ENCODE peak calls at places on chromosomes 3 and 15, in seven cellular contexts. Z is left ventricle myocardium inferior, P is cardiac muscle cell, I is tibial nerve, D is AG10803, X is coronary artery, O is A549. G is an unnamed sample.

GRCh38 chr15:50107157-50107556 is 11.9 kb downstream of the ATP8B4 start:
- DNase-seq in Z (no peak), P (no peak), I (no peak), D (no peak), X (no peak), O (no peak), G (no peak)

GRCh38 chr3:171878441-171879225 is 35.5 kb downstream of the TMEM212 start:
- DNase-seq in Z (no peak), P (no peak), I (no peak), D (peak), X (no peak), O (no peak), G (peak)

GRCh38 chr3:159829056-159829995 is 159.3 kb upstream of the IL12A start:
- DNase-seq in Z (peak), P (no peak), I (no peak), D (peak), X (no peak), O (peak), G (no peak)

GRCh38 chr15:38297623-38298388 is 45.2 kb downstream of the SPRED1 start:
- DNase-seq in Z (no peak), P (no peak), I (no peak), D (no peak), X (no peak), O (no peak), G (peak)

GRCh38 chr15:42102646-42103235 is 8.4 kb upstream of the PLA2G4D start:
- DNase-seq in Z (no peak), P (no peak), I (no peak), D (peak), X (no peak), O (no peak), G (peak)

GRCh38 chr15:38072507-38073277 is 138.3 kb downstream of the TMCO5A start:
- DNase-seq in Z (peak), P (peak), I (peak), D (peak), X (peak), O (peak), G (no peak)

GRCh38 chr3:31908391-31909097 is 72.5 kb downstream of the OSBPL10 start:
- DNase-seq in Z (no peak), P (no peak), I (no peak), D (no peak), X (no peak), O (peak), G (no peak)

GRCh38 chr15:41948499-41948898 is 23.9 kb downstream of the EHD4 start:
- DNase-seq in Z (no peak), P (no peak), I (no peak), D (peak), X (no peak), O (no peak), G (no peak)

GRCh38 chr15:37586976-37587375 is 347.5 kb upstream of the TMCO5A start:
- DNase-seq in Z (no peak), P (no peak), I (no peak), D (peak), X (no peak), O (no peak), G (no peak)

GRCh38 chr15:71334874-71335273 is 219.6 kb downstream of the THSD4 start:
- DNase-seq in Z (no peak), P (no peak), I (no peak), D (no peak), X (no peak), O (no peak), G (no peak)

GRCh38 chr15:45186771-45187577 is 792 bp downstream of the SHF start:
- DNase-seq in Z (no peak), P (peak), I (no peak), D (no peak), X (no peak), O (no peak), G (no peak)

GRCh38 chr3:129429080-129429451 is 630 bp upstream of the EFCAB12 start:
- DNase-seq in Z (no peak), P (no peak), I (no peak), D (no peak), X (no peak), O (no peak), G (no peak)
- H3K4me3 ChIP-seq in Z (peak), P (no peak), I (no peak), D (no peak), X (peak), O (no peak), G (no peak)

GRCh38 chr15:85543741-85544155 is 163.3 kb downstream of the AKAP13 start:
- DNase-seq in Z (peak), P (no peak), I (peak), D (no peak), X (no peak), O (no peak), G (no peak)
- H3K4me3 ChIP-seq in Z (peak), P (no peak), I (no peak), D (no peak), X (peak), O (no peak), G (no peak)

GRCh38 chr3:158165730-158166129 is 55.8 kb downstream of the RSRC1 start:
- DNase-seq in Z (no peak), P (no peak), I (no peak), D (peak), X (no peak), O (no peak), G (no peak)
- H3K4me3 ChIP-seq in Z (no peak), P (no peak), I (no peak), D (no peak), X (no peak), O (no peak), G (no peak)

GRCh38 chr3:125054436-125055164 is 1.2 kb downstream of the HEG1 start:
- DNase-seq in Z (no peak), P (peak), I (no peak), D (peak), X (peak), O (peak), G (no peak)

GRCh38 chr3:125051715-125052581 is 3.8 kb downstream of the HEG1 start:
- DNase-seq in Z (peak), P (peak), I (peak), D (peak), X (peak), O (no peak), G (peak)

GRCh38 chr3:125053304-125053699 is 2.5 kb downstream of the HEG1 start:
- DNase-seq in Z (no peak), P (no peak), I (no peak), D (no peak), X (no peak), O (no peak), G (no peak)

GRCh38 chr3:125051205-125051604 is 4.6 kb downstream of the HEG1 start:
- DNase-seq in Z (no peak), P (no peak), I (no peak), D (no peak), X (no peak), O (no peak), G (no peak)

DNA sequence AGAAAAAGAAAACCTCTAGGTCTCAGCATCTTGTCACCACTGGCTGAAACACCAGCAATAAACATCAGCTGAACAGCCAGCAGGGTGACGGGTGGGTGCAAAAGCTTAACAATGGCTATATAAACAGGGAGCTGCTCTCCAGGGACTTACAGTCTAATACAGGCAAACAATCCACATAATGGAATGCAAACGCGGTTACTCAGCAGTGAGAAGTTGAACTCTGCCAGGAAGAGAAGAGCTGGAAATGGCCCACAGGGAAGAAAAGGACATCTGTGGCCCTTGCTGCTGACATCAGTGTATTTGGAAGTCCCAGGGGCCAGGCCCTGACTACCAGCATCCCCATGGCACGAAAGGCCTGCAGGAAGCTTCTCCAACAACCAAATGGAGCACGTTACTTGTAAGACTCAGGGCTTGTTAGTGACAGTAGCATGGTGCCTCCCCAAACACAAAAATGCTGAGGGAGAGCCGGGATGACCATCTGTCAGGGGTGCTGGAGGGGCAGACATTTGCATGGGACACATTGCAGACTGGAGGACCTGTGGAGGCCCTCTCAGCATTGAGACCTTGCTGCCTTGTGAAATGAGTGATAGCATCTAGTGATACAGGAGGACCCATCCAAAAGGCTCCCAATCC is 3.0 kb downstream of the HEG1 start:
- DNase-seq in Z (no peak), P (no peak), I (no peak), D (peak), X (no peak), O (peak), G (peak)
- H3K4me3 ChIP-seq in Z (peak), P (peak), I (peak), D (peak), X (peak), O (no peak), G (peak)

GRCh38 chr3:113746069-113746954 is at the start of gene NAA50:
- DNase-seq in Z (peak), P (peak), I (peak), D (peak), X (peak), O (peak), G (peak)

GRCh38 chr3:113745273-113746068 is 578 bp downstream of the NAA50 start:
- DNase-seq in Z (peak), P (peak), I (peak), D (peak), X (peak), O (peak), G (peak)

GRCh38 chr3:113744941-113745272 is 1.1 kb downstream of the NAA50 start:
- DNase-seq in Z (no peak), P (no peak), I (no peak), D (no peak), X (no peak), O (no peak), G (no peak)

GRCh38 chr3:113741086-113741485 is 5.0 kb downstream of the NAA50 start:
- DNase-seq in Z (no peak), P (no peak), I (no peak), D (peak), X (no peak), O (no peak), G (no peak)

DNA sequence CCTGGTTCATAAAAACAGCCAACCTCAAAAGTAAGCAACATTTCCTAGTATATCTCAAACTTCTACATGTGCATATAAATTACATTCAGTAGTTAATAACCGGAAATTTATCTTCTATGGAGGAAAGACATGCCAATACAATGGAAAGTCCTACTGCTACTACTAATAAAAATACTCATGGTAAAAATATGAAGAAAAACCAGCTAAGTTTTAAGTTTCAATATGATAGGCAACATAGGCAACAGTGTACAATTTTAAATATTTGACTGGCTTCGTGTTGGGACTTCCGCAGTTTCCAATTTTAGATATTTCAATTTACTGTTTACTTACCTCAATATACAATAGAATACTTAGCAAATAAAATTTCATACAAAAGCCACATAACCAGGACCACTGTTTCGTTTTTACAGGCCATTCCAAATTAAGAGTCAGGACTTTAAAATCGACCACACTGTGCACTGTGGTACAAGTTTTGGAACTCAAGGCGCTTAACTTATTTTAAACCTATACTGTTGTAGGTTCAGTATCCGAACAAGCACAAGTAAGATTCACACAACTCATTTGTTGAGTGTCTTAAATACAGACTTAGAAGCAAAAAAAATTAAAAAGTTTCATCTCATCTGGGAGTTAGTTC is 2.9 kb downstream of the NAA50 start:
- DNase-seq in Z (no peak), P (no peak), I (no peak), D (no peak), X (no peak), O (no peak), G (no peak)
- H3K4me3 ChIP-seq in Z (no peak), P (no peak), I (no peak), D (peak), X (no peak), O (no peak), G (no peak)

GRCh38 chr15:24777307-24777706 is 101.7 kb downstream of the NPAP1 start:
- DNase-seq in Z (no peak), P (no peak), I (no peak), D (no peak), X (no peak), O (no peak), G (no peak)

GRCh38 chr15:24772256-24772655 is 96.7 kb downstream of the NPAP1 start:
- DNase-seq in Z (no peak), P (peak), I (no peak), D (no peak), X (no peak), O (no peak), G (no peak)

GRCh38 chr15:24772709-24773373 is 97.3 kb downstream of the NPAP1 start:
- DNase-seq in Z (peak), P (no peak), I (no peak), D (peak), X (peak), O (no peak), G (peak)
- H3K4me3 ChIP-seq in Z (peak), P (no peak), I (peak), D (peak), X (peak), O (no peak), G (peak)

GRCh38 chr3:194204793-194205065 is 68.8 kb downstream of the HES1 start:
- DNase-seq in Z (no peak), P (no peak), I (no peak), D (no peak), X (no peak), O (no peak), G (no peak)
- H3K4me3 ChIP-seq in Z (no peak), P (no peak), I (no peak), D (no peak), X (no peak), O (peak), G (peak)

GRCh38 chr3:155424041-155424605 is 130.6 kb upstream of the STRIT1 start:
- DNase-seq in Z (no peak), P (no peak), I (no peak), D (no peak), X (no peak), O (no peak), G (no peak)
- H3K4me3 ChIP-seq in Z (no peak), P (no peak), I (no peak), D (no peak), X (no peak), O (no peak), G (no peak)

DNA sequence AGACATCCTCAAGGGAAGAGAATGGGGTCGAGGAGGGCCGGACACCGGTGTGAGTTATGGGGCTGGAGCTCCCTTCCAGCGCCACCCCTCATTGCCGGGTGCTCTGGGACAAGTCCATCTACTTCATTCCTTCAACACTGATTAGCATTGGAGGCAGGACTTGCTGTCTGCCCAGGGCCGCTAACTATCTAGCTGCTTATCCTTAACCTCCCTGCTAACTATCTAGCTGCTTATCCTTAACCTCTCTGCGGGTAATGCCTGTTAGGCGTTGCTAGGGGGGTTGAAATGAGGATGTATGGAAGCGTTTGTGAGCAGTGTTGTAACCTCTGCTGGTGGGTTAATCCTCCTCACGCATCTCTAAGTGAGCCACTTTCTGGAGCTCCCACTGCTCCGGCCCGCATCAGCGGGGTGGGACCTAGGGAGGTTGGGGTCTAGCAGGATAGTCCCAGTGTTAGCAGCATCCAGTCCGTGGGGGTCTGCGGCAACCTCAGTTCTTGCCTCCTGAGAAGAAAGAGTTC is 10.9 kb upstream of the CHAC1 start:
- DNase-seq in Z (no peak), P (no peak), I (no peak), D (peak), X (no peak), O (no peak), G (no peak)
- H3K4me3 ChIP-seq in Z (peak), P (peak), I (peak), D (peak), X (peak), O (peak), G (peak)

G was measured in astrocyte of the cerebellum.